ENCODE peak calls at places on chromosomes 1 and 21, in ten cellular contexts. One of them, this sample, is unnamed.

GRCh38 chr1:96333522-96334235 is 387.9 kb upstream of the PTBP2 start:
- DNase-seq in KBM-7: no peak
- DNase-seq in NCI-H774: no peak
- DNase-seq in lung microvascular endothelial cell: peak
- DNase-seq in M059J: no peak
- DNase-seq in nephron progenitor cell: no peak
- DNase-seq in Caki2: no peak
- DNase-seq in stimulated activated CD8-positive, alpha-beta memory T cell treated with anti-CD3 and anti-CD28 coated beads, Interleukin-2, amount 100 ng/mL, for 1 hour: no peak
- DNase-seq in amniotic stem cell: no peak
- DNase-seq in epithelial cell of esophagus: no peak
- DNase-seq in this sample: no peak

GRCh38 chr21:36915701-36916075 is 50.8 kb downstream of the HLCS start:
- DNase-seq in KBM-7: no peak
- DNase-seq in NCI-H774: no peak
- DNase-seq in lung microvascular endothelial cell: no peak
- DNase-seq in M059J: no peak
- DNase-seq in nephron progenitor cell: no peak
- DNase-seq in Caki2: no peak
- DNase-seq in stimulated activated CD8-positive, alpha-beta memory T cell treated with anti-CD3 and anti-CD28 coated beads, Interleukin-2, amount 100 ng/mL, for 1 hour: no peak
- DNase-seq in amniotic stem cell: no peak
- DNase-seq in epithelial cell of esophagus: no peak
- DNase-seq in this sample: no peak

GRCh38 chr1:157137051-157137772 is 983 bp downstream of the ETV3 start:
- DNase-seq in KBM-7: peak
- DNase-seq in NCI-H774: no peak
- DNase-seq in lung microvascular endothelial cell: peak
- DNase-seq in M059J: peak
- DNase-seq in nephron progenitor cell: peak
- DNase-seq in Caki2: peak
- DNase-seq in stimulated activated CD8-positive, alpha-beta memory T cell treated with anti-CD3 and anti-CD28 coated beads, Interleukin-2, amount 100 ng/mL, for 1 hour: no peak
- DNase-seq in amniotic stem cell: no peak
- DNase-seq in epithelial cell of esophagus: peak
- DNase-seq in this sample: peak

GRCh38 chr1:223227486-223228196 is 84.6 kb upstream of the TLR5 start:
- DNase-seq in KBM-7: no peak
- DNase-seq in NCI-H774: no peak
- DNase-seq in lung microvascular endothelial cell: no peak
- DNase-seq in M059J: no peak
- DNase-seq in nephron progenitor cell: no peak
- DNase-seq in Caki2: no peak
- DNase-seq in stimulated activated CD8-positive, alpha-beta memory T cell treated with anti-CD3 and anti-CD28 coated beads, Interleukin-2, amount 100 ng/mL, for 1 hour: no peak
- DNase-seq in amniotic stem cell: no peak
- DNase-seq in epithelial cell of esophagus: no peak
- DNase-seq in this sample: no peak

GRCh38 chr1:13451399-13451965 is 41.2 kb downstream of the PRAMEF20 start:
- DNase-seq in KBM-7: no peak
- DNase-seq in NCI-H774: no peak
- DNase-seq in lung microvascular endothelial cell: no peak
- DNase-seq in M059J: peak
- DNase-seq in nephron progenitor cell: no peak
- DNase-seq in Caki2: no peak
- DNase-seq in stimulated activated CD8-positive, alpha-beta memory T cell treated with anti-CD3 and anti-CD28 coated beads, Interleukin-2, amount 100 ng/mL, for 1 hour: no peak
- DNase-seq in amniotic stem cell: no peak
- DNase-seq in epithelial cell of esophagus: no peak
- DNase-seq in this sample: no peak

GRCh38 chr1:183894290-183894565 is 89.3 kb downstream of the RGL1 start:
- DNase-seq in KBM-7: no peak
- DNase-seq in NCI-H774: no peak
- DNase-seq in lung microvascular endothelial cell: no peak
- DNase-seq in M059J: no peak
- DNase-seq in nephron progenitor cell: no peak
- DNase-seq in Caki2: no peak
- DNase-seq in stimulated activated CD8-positive, alpha-beta memory T cell treated with anti-CD3 and anti-CD28 coated beads, Interleukin-2, amount 100 ng/mL, for 1 hour: no peak
- DNase-seq in amniotic stem cell: no peak
- DNase-seq in epithelial cell of esophagus: no peak
- DNase-seq in this sample: no peak

GRCh38 chr1:202311880-202312635 is 29.7 kb downstream of the UBE2T start:
- DNase-seq in KBM-7: no peak
- DNase-seq in NCI-H774: no peak
- DNase-seq in lung microvascular endothelial cell: peak
- DNase-seq in M059J: peak
- DNase-seq in nephron progenitor cell: no peak
- DNase-seq in Caki2: no peak
- DNase-seq in stimulated activated CD8-positive, alpha-beta memory T cell treated with anti-CD3 and anti-CD28 coated beads, Interleukin-2, amount 100 ng/mL, for 1 hour: no peak
- DNase-seq in amniotic stem cell: no peak
- DNase-seq in epithelial cell of esophagus: no peak
- DNase-seq in this sample: no peak

GRCh38 chr1:44842763-44843655 is at the start of gene PTCH2:
- DNase-seq in KBM-7: peak
- DNase-seq in NCI-H774: peak
- DNase-seq in lung microvascular endothelial cell: peak
- DNase-seq in M059J: peak
- DNase-seq in nephron progenitor cell: peak
- DNase-seq in Caki2: peak
- DNase-seq in stimulated activated CD8-positive, alpha-beta memory T cell treated with anti-CD3 and anti-CD28 coated beads, Interleukin-2, amount 100 ng/mL, for 1 hour: no peak
- DNase-seq in amniotic stem cell: peak
- DNase-seq in epithelial cell of esophagus: peak
- DNase-seq in this sample: peak

GRCh38 chr1:156750191-156750931 is 1.1 kb downstream of the HDGF start:
- DNase-seq in KBM-7: no peak
- DNase-seq in NCI-H774: peak
- DNase-seq in lung microvascular endothelial cell: peak
- DNase-seq in M059J: peak
- DNase-seq in nephron progenitor cell: no peak
- DNase-seq in Caki2: peak
- DNase-seq in stimulated activated CD8-positive, alpha-beta memory T cell treated with anti-CD3 and anti-CD28 coated beads, Interleukin-2, amount 100 ng/mL, for 1 hour: no peak
- DNase-seq in amniotic stem cell: no peak
- DNase-seq in epithelial cell of esophagus: peak
- DNase-seq in this sample: peak

GRCh38 chr1:109201123-109201703 is 12.5 kb upstream of the SARS1 start:
- DNase-seq in KBM-7: peak
- DNase-seq in NCI-H774: no peak
- DNase-seq in lung microvascular endothelial cell: peak
- DNase-seq in M059J: peak
- DNase-seq in nephron progenitor cell: peak
- DNase-seq in Caki2: peak
- DNase-seq in stimulated activated CD8-positive, alpha-beta memory T cell treated with anti-CD3 and anti-CD28 coated beads, Interleukin-2, amount 100 ng/mL, for 1 hour: no peak
- DNase-seq in amniotic stem cell: peak
- DNase-seq in epithelial cell of esophagus: peak
- DNase-seq in this sample: peak